ENCODE peak calls at places on chromosomes 12 and 14, in nine cellular contexts. N is right cardiac atrium; A is ELR; H is stimulated activated effector memory CD8-positive, alpha-beta T cell treated with anti-CD3 and anti-CD28 coated beads, Interleukin-12 subunit alpha, Interleukin-12 subunit beta, amount 100 ng/mL, for 72 hours; Q is fibroblast of pulmonary artery; E is SW 1271; X is small intestine; P is heart left ventricle; W is astrocyte of the spinal cord. R is an unnamed sample.

GRCh38 chr14:26163761-26164160 is 434.1 kb downstream of the NOVA1 start:
- DNase-seq in N (peak; percentile 18), A (no peak), H (no peak), Q (peak; percentile 75), E (peak; percentile 22), X (peak; percentile 6), P (no peak), W (peak; percentile 36), R (peak; percentile 70)

GRCh38 chr12:104482113-104482512 is 25.4 kb downstream of the CHST11 start:
- DNase-seq in N (no peak), A (no peak), H (no peak), Q (no peak), E (no peak), X (no peak), P (no peak), W (no peak), R (no peak)

GRCh38 chr14:53341324-53341723 is 188.2 kb upstream of the DDHD1 start:
- DNase-seq in N (no peak), A (no peak), H (no peak), Q (no peak), E (no peak), X (no peak), P (no peak), W (no peak), R (no peak)

GRCh38 chr14:81153187-81153586 is 67.6 kb downstream of the GTF2A1 start:
- DNase-seq in N (no peak), A (no peak), H (no peak), Q (no peak), E (no peak), X (no peak), P (no peak), W (no peak), R (no peak)

GRCh38 chr12:2244013-2244861 is 191.4 kb downstream of the CACNA1C start:
- DNase-seq in N (no peak), A (peak; percentile 93), H (no peak), Q (peak; percentile 76), E (no peak), X (no peak), P (peak; percentile 77), W (peak; percentile 99), R (no peak)

GRCh38 chr12:70230934-70231606 is 12.2 kb upstream of the CNOT2 start:
- DNase-seq in N (no peak), A (no peak), H (no peak), Q (no peak), E (no peak), X (no peak), P (no peak), W (no peak), R (no peak)

GRCh38 chr14:75917322-75918251 is 64.2 kb downstream of the TGFB3 start:
- DNase-seq in N (no peak), A (no peak), H (no peak), Q (no peak), E (no peak), X (no peak), P (no peak), W (no peak), R (no peak)

GRCh38 chr14:104428333-104428851 is 151.2 kb upstream of the C14orf180 start:
- DNase-seq in N (no peak), A (no peak), H (no peak), Q (no peak), E (no peak), X (no peak), P (no peak), W (no peak), R (no peak)

GRCh38 chr12:56998981-56999380 is 7.4 kb downstream of the ZBTB39 start:
- DNase-seq in N (no peak), A (no peak), H (peak; percentile 66), Q (no peak), E (no peak), X (no peak), P (no peak), W (no peak), R (no peak)

GRCh38 chr12:132582058-132582420 is 28.3 kb downstream of the LRCOL1 start:
- DNase-seq in N (peak; percentile 89), A (no peak), H (no peak), Q (no peak), E (no peak), X (no peak), P (no peak), W (no peak), R (no peak)

GRCh38 chr12:132402831-132403416 is 73.5 kb upstream of the GALNT9 start:
- DNase-seq in N (peak; percentile 27), A (no peak), H (no peak), Q (no peak), E (no peak), X (no peak), P (no peak), W (no peak), R (no peak)

GRCh38 chr12:89225808-89226368 is 126.4 kb downstream of the DUSP6 start:
- DNase-seq in N (no peak), A (peak; percentile 95), H (no peak), Q (peak; percentile 96), E (no peak), X (peak; percentile 87), P (peak; percentile 38), W (peak; percentile 90), R (no peak)

GRCh38 chr14:73245401-73246325 is 8.4 kb downstream of the PAPLN start:
- DNase-seq in N (peak; percentile 88), A (peak; percentile 68), H (peak; percentile 67), Q (peak; percentile 51), E (peak; percentile 66), X (peak; percentile 25), P (peak; percentile 70), W (peak; percentile 24), R (peak; percentile 65)

R was measured in Kasumi-1.